ENCODE peak calls at places on chromosomes 2 and 18, in four cellular contexts. Z is stomach, Q is PC-9, H is GM12865. A is an unnamed sample.

GRCh38 chr2:211591456-211591855 is 947.1 kb downstream of the ERBB4 start:
- DNase-seq in Z (no peak), H (no peak), Q (no peak), A (no peak)

GRCh38 chr2:121748202-121748601 is 7.2 kb upstream of the TSN start:
- DNase-seq in Q (peak), Z (no peak), H (peak), A (no peak)

GRCh38 chr18:59057969-59058368 is 81.7 kb upstream of the SEC11C start:
- DNase-seq in Z (no peak), H (no peak), Q (no peak), A (peak)

GRCh38 chr2:60383421-60384117 is 169.9 kb downstream of the BCL11A start:
- DNase-seq in H (no peak), Z (no peak), Q (no peak), A (no peak)

GRCh38 chr2:95345066-95345414 is 47.9 kb downstream of the KCNIP3 start:
- DNase-seq in Q (no peak), H (no peak), Z (peak), A (no peak)

GRCh38 chr2:159872353-159872752 is 74.3 kb upstream of the CD302 start:
- DNase-seq in H (no peak), Z (no peak), Q (no peak), A (no peak)

GRCh38 chr2:196041786-196042185 is 26.9 kb downstream of the DNAH7 start:
- DNase-seq in Z (no peak), H (no peak), Q (no peak), A (no peak)

GRCh38 chr18:3354506-3354905 is 92.6 kb downstream of the MYL12B start:
- DNase-seq in Z (no peak), H (no peak), Q (no peak), A (no peak)

GRCh38 chr2:64765160-64765805 is 111.6 kb upstream of the SERTAD2 start:
- DNase-seq in H (no peak), Q (no peak), Z (no peak), A (no peak)

GRCh38 chr18:2304378-2305175 is 266.7 kb downstream of the METTL4 start:
- DNase-seq in Q (peak), H (no peak), Z (no peak), A (no peak)

GRCh38 chr2:238876232-238876630 is 28.3 kb downstream of the TWIST2 start:
- DNase-seq in Z (peak), H (no peak), Q (no peak), A (no peak)

GRCh38 chr18:74476154-74476553 is 19.0 kb upstream of the DIPK1C start:
- DNase-seq in Q (no peak), H (no peak), Z (no peak), A (no peak)

GRCh38 chr18:9434240-9434701 is 41.0 kb upstream of the RALBP1 start:
- DNase-seq in H (no peak), Z (no peak), Q (no peak), A (no peak)

GRCh38 chr2:119240311-119241204 is 16.9 kb downstream of the STEAP3 start:
- DNase-seq in H (no peak), Z (peak), Q (peak), A (no peak)

GRCh38 chr2:95728878-95729511 is 137.2 kb downstream of the TRIM43 start:
- DNase-seq in Q (peak), Z (peak), H (peak), A (peak)

GRCh38 chr18:48310353-48310752 is 98.8 kb downstream of the ZBTB7C start:
- DNase-seq in H (no peak), Q (no peak), Z (no peak), A (no peak)

GRCh38 chr18:75638597-75639467 is 211.3 kb upstream of the SMIM21 start:
- DNase-seq in Q (no peak), H (no peak), Z (no peak), A (no peak)

GRCh38 chr18:79571221-79572092 is 108.1 kb upstream of the CTDP1 start:
- DNase-seq in Z (no peak), H (no peak), Q (no peak), A (no peak)

GRCh38 chr2:54658548-54659207 is 64.8 kb upstream of the EML6 start:
- DNase-seq in H (no peak), Z (no peak), Q (no peak), A (peak)

GRCh38 chr18:44997139-44997538 is 316.5 kb downstream of the SETBP1 start:
- DNase-seq in Z (no peak), H (no peak), Q (no peak), A (no peak)

GRCh38 chr2:23757686-23758433 is 169.1 kb downstream of the ATAD2B start:
- DNase-seq in Z (no peak), H (no peak), Q (peak), A (peak)

GRCh38 chr18:551404-552061 is 28.6 kb upstream of the CETN1 start:
- DNase-seq in H (peak), Z (no peak), Q (no peak), A (no peak)

GRCh38 chr2:217993817-217994459 is 8.9 kb downstream of the TNS1 start:
- DNase-seq in Z (peak), Q (peak), H (peak), A (no peak)

GRCh38 chr2:237474511-237474911 is 12.5 kb upstream of the MLPH start:
- DNase-seq in H (no peak), Z (no peak), Q (peak), A (peak)

GRCh38 chr2:160110674-160111239 is 48.3 kb upstream of the PLA2R1 start:
- DNase-seq in H (no peak), Q (no peak), Z (no peak), A (no peak)

GRCh38 chr2:206670531-206671319 is 28.4 kb downstream of the FAM237A start:
- DNase-seq in Z (no peak), Q (no peak), H (no peak), A (no peak)

GRCh38 chr18:62690416-62690815 is 24.9 kb upstream of the PHLPP1 start:
- DNase-seq in Z (no peak), Q (no peak), H (no peak), A (no peak)

GRCh38 chr2:3282056-3282998 is 95.3 kb downstream of the EIPR1 start:
- DNase-seq in Z (peak), Q (no peak), H (no peak), A (no peak)

GRCh38 chr2:52629944-52630343 is 1137.7 kb upstream of the CHAC2 start:
- DNase-seq in H (no peak), Z (no peak), Q (no peak), A (no peak)

GRCh38 chr2:137107925-137108324 is 342.6 kb downstream of the THSD7B start:
- DNase-seq in H (no peak), Q (no peak), Z (no peak), A (no peak)

GRCh38 chr2:160836755-160837154 is 323.5 kb upstream of the TANK start:
- DNase-seq in H (no peak), Q (peak), Z (no peak), A (peak)

GRCh38 chr2:214706986-214707385 is 102.5 kb downstream of the BARD1 start:
- DNase-seq in Q (no peak), Z (peak), H (no peak), A (no peak)

DNA sequence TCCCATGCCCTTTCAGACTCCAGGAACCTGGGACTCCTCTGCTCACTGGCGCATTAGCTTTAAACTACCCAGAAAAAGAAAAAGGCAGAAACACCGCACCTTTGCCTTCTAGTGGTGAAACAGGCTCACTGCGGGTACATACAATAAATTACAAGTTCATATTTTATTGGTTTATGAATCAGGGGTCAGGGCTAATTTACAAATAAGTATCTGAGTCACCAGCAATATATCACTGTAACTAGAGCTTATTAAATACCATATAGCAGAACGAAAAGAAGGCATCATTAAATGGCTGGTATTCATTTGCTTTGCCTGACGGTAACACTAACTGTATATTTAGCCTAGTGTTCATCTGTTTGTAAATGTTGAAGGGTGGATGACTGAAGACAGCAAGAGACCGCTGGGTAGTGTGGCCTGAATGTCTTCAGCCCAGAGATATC is 26.9 kb upstream of the DTNB start:
- DNase-seq in H (peak), Z (no peak), Q (peak), A (peak)
- H3K4me3 ChIP-seq in H (no peak), Z (no peak), Q (no peak), A (no peak)

DNA sequence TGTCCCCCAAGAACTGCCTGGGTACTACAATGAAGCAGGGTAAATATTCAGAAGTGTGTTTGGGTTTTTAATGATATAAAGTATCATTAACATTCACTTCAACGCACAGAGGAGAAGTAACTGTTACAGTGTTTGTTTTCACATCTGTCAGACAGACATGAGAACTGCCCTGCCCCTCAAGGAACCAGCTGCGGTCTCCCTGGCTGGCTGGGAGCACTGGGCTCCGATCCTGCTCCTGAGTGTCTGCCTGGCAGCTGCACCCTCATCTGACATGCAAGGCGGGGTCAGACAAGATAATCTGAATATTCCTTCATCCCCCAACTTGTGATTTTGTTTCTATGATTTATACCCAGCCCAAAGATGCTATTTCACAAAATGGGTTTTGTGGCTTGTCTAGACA is 75.5 kb downstream of the MBP start:
- DNase-seq in Z (no peak), H (no peak), Q (no peak), A (no peak)
- H3K4me3 ChIP-seq in Z (no peak), H (no peak), Q (no peak), A (no peak)

DNA sequence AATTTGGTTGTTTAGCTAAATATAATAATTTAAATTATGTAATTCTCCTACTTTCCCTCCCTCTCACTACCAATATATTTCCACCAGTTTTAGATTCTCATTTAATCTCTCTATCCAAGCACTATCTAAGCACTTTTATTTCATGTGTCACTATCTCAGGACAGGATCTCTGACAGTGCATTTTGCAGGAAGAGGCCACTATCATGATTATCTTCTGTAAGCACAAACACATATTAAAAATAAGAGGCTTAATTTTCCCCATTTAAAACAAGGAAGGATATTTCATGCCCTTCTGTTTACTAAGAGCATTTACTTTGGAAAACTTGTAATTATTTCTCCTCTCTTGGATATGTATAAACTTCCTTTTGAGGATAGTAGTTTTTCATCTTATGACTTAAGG is 726.2 kb upstream of the ZNF804A start:
- DNase-seq in H (no peak), Z (no peak), Q (no peak), A (no peak)
- H3K4me3 ChIP-seq in H (no peak), Z (no peak), Q (no peak), A (no peak)

GRCh38 chr2:240565267-240566202 is 2.7 kb upstream of the RNPEPL1 start:
- DNase-seq in H (peak), Q (peak), Z (peak), A (no peak)
- H3K4me3 ChIP-seq in H (peak), Q (peak), Z (peak), A (no peak)

GRCh38 chr2:108623616-108624015 is 89.3 kb downstream of the LIMS1 start:
- DNase-seq in Z (no peak), Q (no peak), H (no peak), A (no peak)

GRCh38 chr2:108620656-108621055 is 86.4 kb downstream of the LIMS1 start:
- DNase-seq in H (no peak), Q (no peak), Z (no peak), A (no peak)

GRCh38 chr2:108619916-108620620 is 85.8 kb downstream of the LIMS1 start:
- DNase-seq in H (no peak), Q (no peak), Z (no peak), A (no peak)

GRCh38 chr2:108621087-108621559 is 86.9 kb downstream of the LIMS1 start:
- DNase-seq in Z (peak), H (peak), Q (peak), A (no peak)

DNA sequence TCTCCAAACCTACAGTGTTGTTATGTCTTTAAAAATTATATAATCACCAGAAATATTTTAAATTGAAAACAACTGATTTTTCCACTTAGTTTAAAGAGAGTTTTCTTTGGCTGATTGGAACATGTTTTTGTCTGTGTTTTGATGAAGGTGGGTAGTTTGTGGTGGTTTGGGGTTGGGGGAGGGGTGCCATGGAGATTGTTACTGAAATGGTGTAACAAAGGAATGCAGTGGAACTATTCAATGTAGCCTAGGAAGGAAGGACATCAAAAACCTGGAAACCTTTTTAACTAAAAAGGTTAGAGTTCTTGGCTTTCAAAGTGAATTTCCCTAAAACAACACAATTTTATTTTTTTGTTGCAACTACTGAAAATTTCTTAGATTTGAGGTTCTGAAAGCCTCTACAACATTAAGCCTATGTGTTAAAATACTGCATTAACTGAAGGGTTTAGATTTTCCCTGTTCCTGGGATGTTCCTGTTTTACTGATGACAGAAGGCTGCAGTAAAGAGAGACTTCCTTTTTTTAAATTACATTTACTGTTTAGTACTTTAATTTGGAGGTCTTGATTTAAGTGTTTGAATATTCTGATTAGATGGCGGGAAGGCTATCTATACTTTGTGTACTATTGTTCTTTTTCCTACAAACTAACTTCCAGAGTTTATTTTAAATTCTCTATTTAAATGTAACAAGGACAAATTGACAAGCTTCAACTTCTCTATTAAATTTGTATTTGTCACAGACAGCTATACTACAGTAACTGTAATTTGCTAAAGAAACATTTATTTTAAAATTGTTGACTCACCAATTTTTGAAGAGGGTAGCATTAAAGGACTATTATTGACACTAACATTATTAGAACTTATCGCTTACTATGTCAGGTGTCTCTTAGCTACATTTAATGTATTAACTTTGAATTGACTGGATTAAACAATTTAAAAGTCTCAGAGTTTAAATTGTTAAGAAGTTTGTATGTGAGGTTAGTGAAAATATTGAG is 87.7 kb downstream of the LIMS1 start:
- DNase-seq in Q (no peak), H (no peak), Z (no peak), A (no peak)
- H3K4me3 ChIP-seq in Q (no peak), H (peak), Z (no peak), A (no peak)

GRCh38 chr2:126910637-126911036 is 11.9 kb downstream of the TEX51 start:
- DNase-seq in H (no peak), Z (no peak), Q (no peak), A (no peak)
- H3K4me3 ChIP-seq in H (no peak), Z (no peak), Q (no peak), A (no peak)

A was measured in skeletal muscle cell.